ENCODE peak calls at places on chromosome 7, in seven cellular contexts. One of them, this sample, is unnamed.

GRCh38 chr7:132685301-132685700 is 109.0 kb upstream of the PLXNA4 start:
- DNase-seq in trophoblast cell: no peak
- DNase-seq in mesendoderm: peak
- DNase-seq in H1: no peak
- DNase-seq in mesenchymal stem cell: no peak
- DNase-seq in H9: peak
- DNase-seq in IMR-90: no peak
- DNase-seq in this sample: no peak

GRCh38 chr7:1758417-1758858 is 88.4 kb downstream of the ELFN1 start:
- DNase-seq in mesenchymal stem cell: peak
- DNase-seq in trophoblast cell: peak
- DNase-seq in IMR-90: peak
- DNase-seq in H9: peak
- DNase-seq in H1: no peak
- DNase-seq in mesendoderm: peak
- DNase-seq in this sample: peak

GRCh38 chr7:1665721-1666250 is 4.3 kb upstream of the ELFN1 start:
- DNase-seq in trophoblast cell: peak
- DNase-seq in H1: no peak
- DNase-seq in IMR-90: peak
- DNase-seq in mesendoderm: no peak
- DNase-seq in mesenchymal stem cell: peak
- DNase-seq in H9: peak
- DNase-seq in this sample: peak

GRCh38 chr7:105122619-105123018 is 108.6 kb downstream of the KMT2E start:
- DNase-seq in H1: no peak
- DNase-seq in mesendoderm: no peak
- DNase-seq in mesenchymal stem cell: no peak
- DNase-seq in IMR-90: no peak
- DNase-seq in H9: no peak
- DNase-seq in trophoblast cell: no peak
- DNase-seq in this sample: no peak

GRCh38 chr7:140404565-140405080 is 765 bp downstream of the RAB19 start:
- DNase-seq in H9: no peak
- DNase-seq in mesendoderm: no peak
- DNase-seq in IMR-90: no peak
- DNase-seq in H1: no peak
- DNase-seq in trophoblast cell: no peak
- DNase-seq in mesenchymal stem cell: no peak
- DNase-seq in this sample: no peak

GRCh38 chr7:45889367-45890067 is 1.2 kb downstream of the IGFBP1 start:
- DNase-seq in H1: no peak
- DNase-seq in IMR-90: no peak
- DNase-seq in mesendoderm: peak
- DNase-seq in H9: no peak
- DNase-seq in trophoblast cell: no peak
- DNase-seq in mesenchymal stem cell: peak
- DNase-seq in this sample: no peak

GRCh38 chr7:18515067-18515466 is 19.5 kb downstream of the HDAC9 start:
- DNase-seq in mesendoderm: no peak
- DNase-seq in H1: no peak
- DNase-seq in IMR-90: peak
- DNase-seq in H9: no peak
- DNase-seq in trophoblast cell: no peak
- DNase-seq in mesenchymal stem cell: no peak
- DNase-seq in this sample: no peak

GRCh38 chr7:51685794-51686193 is 369.2 kb upstream of the COBL start:
- DNase-seq in H1: no peak
- DNase-seq in mesenchymal stem cell: no peak
- DNase-seq in H9: no peak
- DNase-seq in trophoblast cell: no peak
- DNase-seq in mesendoderm: no peak
- DNase-seq in IMR-90: no peak
- DNase-seq in this sample: no peak

GRCh38 chr7:55523366-55523765 is 48.9 kb downstream of the VOPP1 start:
- DNase-seq in mesenchymal stem cell: no peak
- DNase-seq in H9: no peak
- DNase-seq in mesendoderm: no peak
- DNase-seq in H1: no peak
- DNase-seq in trophoblast cell: no peak
- DNase-seq in IMR-90: no peak
- DNase-seq in this sample: no peak

GRCh38 chr7:37408885-37409248 is 39.8 kb downstream of the ELMO1 start:
- DNase-seq in IMR-90: no peak
- DNase-seq in trophoblast cell: no peak
- DNase-seq in mesenchymal stem cell: no peak
- DNase-seq in H9: no peak
- DNase-seq in mesendoderm: no peak
- DNase-seq in H1: no peak
- DNase-seq in this sample: no peak

DNA sequence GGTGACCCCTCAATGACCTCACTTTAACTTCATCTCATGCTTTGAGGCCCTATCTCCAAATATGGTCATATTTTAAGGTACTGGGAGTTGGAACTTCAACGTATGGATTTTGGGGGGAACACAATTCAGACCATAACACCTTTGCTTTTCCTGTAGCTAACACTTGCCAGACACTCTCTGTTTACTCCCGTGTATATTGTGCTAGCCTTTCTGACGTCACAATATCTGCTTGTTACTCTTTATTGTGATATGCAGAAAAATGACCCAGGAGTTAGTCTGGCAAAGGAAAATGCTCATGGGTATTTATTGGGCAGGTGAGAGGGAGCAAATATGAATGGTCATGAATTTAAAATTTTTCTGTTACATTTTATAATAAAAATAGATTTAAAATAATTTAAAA is 45.7 kb upstream of the KCND2 start:
- DNase-seq in mesenchymal stem cell: no peak
- DNase-seq in H9: no peak
- DNase-seq in mesendoderm: no peak
- DNase-seq in trophoblast cell: no peak
- DNase-seq in IMR-90: no peak
- DNase-seq in H1: no peak
- DNase-seq in this sample: no peak
- H2BK120ac ChIP-seq in mesenchymal stem cell: no peak
- H2BK120ac ChIP-seq in H9: no peak
- H2BK120ac ChIP-seq in mesendoderm: no peak
- H2BK120ac ChIP-seq in trophoblast cell: no peak
- H2BK120ac ChIP-seq in IMR-90: no peak
- H2BK120ac ChIP-seq in H1: no peak
- H2BK120ac ChIP-seq in this sample: no peak

DNA sequence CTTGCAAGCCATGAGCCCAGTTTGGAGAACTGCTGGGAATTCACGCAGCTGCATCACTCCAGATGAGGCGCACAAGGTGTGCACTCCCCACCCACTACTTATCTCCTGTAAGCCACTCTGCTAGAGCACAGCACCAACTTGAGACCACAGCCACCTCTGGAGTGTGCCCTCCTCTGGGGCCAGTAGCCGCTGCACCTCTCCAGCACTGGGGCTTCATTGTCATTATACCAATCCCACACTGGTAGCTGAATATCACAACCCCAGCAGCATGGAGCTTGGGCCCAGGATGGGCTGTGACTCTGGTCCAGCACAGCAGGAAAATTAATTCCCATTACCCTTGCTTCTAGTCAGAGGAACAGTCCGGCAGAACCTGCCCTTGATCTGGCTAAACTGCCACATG is 125.6 kb downstream of the LSM5 start:
- DNase-seq in H1: no peak
- DNase-seq in H9: no peak
- DNase-seq in mesendoderm: no peak
- DNase-seq in mesenchymal stem cell: no peak
- DNase-seq in IMR-90: no peak
- DNase-seq in trophoblast cell: no peak
- DNase-seq in this sample: no peak
- H2BK120ac ChIP-seq in H1: no peak
- H2BK120ac ChIP-seq in H9: no peak
- H2BK120ac ChIP-seq in mesendoderm: no peak
- H2BK120ac ChIP-seq in mesenchymal stem cell: no peak
- H2BK120ac ChIP-seq in IMR-90: no peak
- H2BK120ac ChIP-seq in trophoblast cell: no peak
- H2BK120ac ChIP-seq in this sample: no peak

GRCh38 chr7:93409324-93409723 is 165.2 kb downstream of the CALCR start:
- DNase-seq in H1: no peak
- DNase-seq in trophoblast cell: no peak
- DNase-seq in H9: no peak
- DNase-seq in IMR-90: no peak
- DNase-seq in mesendoderm: no peak
- DNase-seq in mesenchymal stem cell: no peak
- DNase-seq in this sample: no peak

GRCh38 chr7:93414574-93414973 is 159.9 kb downstream of the CALCR start:
- DNase-seq in H9: no peak
- DNase-seq in H1: no peak
- DNase-seq in mesendoderm: no peak
- DNase-seq in IMR-90: no peak
- DNase-seq in trophoblast cell: no peak
- DNase-seq in mesenchymal stem cell: no peak
- DNase-seq in this sample: no peak
- H2BK120ac ChIP-seq in H9: no peak
- H2BK120ac ChIP-seq in H1: no peak
- H2BK120ac ChIP-seq in mesendoderm: no peak
- H2BK120ac ChIP-seq in IMR-90: no peak
- H2BK120ac ChIP-seq in trophoblast cell: no peak
- H2BK120ac ChIP-seq in mesenchymal stem cell: no peak
- H2BK120ac ChIP-seq in this sample: no peak

DNA sequence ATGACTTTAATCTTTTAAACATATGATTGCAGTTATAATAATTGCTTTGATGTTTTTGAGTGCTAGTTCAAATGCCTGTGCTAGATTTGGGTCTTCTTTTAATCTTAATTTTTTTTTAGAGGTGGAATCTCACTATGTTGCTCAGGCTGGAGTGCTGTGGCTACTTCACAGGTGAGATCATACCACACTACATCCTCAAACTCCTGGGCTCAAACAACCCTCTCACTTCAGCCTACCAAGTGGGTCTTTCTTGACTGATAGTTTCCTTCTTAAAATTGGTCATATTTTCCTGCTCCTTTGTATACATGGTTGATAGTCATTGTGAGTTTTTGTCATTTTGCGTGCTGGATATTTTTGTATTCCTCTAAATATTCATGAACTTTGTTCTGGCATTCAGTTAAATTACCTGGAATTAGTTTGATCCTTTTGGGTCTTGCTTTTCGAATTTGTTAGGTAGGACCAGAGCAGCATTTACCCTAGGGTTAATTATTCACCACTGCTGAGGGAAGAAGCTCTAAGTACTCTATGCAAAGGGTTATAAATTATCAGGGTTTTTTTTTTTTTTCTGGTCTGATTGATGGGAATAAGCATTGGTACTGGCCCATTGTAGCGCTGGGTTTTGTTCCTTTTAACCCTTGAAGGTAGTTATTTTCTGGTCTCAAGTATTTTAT is 12.1 kb upstream of the TCAF1 start:
- DNase-seq in H9: no peak
- DNase-seq in mesendoderm: no peak
- DNase-seq in IMR-90: no peak
- DNase-seq in H1: no peak
- DNase-seq in mesenchymal stem cell: no peak
- DNase-seq in trophoblast cell: no peak
- DNase-seq in this sample: no peak
- H2BK120ac ChIP-seq in H9: no peak
- H2BK120ac ChIP-seq in mesendoderm: no peak
- H2BK120ac ChIP-seq in IMR-90: no peak
- H2BK120ac ChIP-seq in H1: no peak
- H2BK120ac ChIP-seq in mesenchymal stem cell: no peak
- H2BK120ac ChIP-seq in trophoblast cell: no peak
- H2BK120ac ChIP-seq in this sample: no peak

GRCh38 chr7:102454423-102454822 is 10.2 kb downstream of the ALKBH4 start:
- DNase-seq in H9: peak
- DNase-seq in trophoblast cell: no peak
- DNase-seq in IMR-90: no peak
- DNase-seq in H1: no peak
- DNase-seq in mesenchymal stem cell: no peak
- DNase-seq in mesendoderm: no peak
- DNase-seq in this sample: no peak
- H2BK120ac ChIP-seq in H9: no peak
- H2BK120ac ChIP-seq in trophoblast cell: no peak
- H2BK120ac ChIP-seq in IMR-90: no peak
- H2BK120ac ChIP-seq in H1: no peak
- H2BK120ac ChIP-seq in mesenchymal stem cell: no peak
- H2BK120ac ChIP-seq in mesendoderm: no peak
- H2BK120ac ChIP-seq in this sample: no peak

GRCh38 chr7:133804127-133804526 is 323.0 kb upstream of the LRGUK start:
- DNase-seq in H1: no peak
- DNase-seq in mesendoderm: no peak
- DNase-seq in H9: no peak
- DNase-seq in trophoblast cell: no peak
- DNase-seq in IMR-90: no peak
- DNase-seq in mesenchymal stem cell: no peak
- DNase-seq in this sample: no peak
- H2BK120ac ChIP-seq in H1: no peak
- H2BK120ac ChIP-seq in mesendoderm: no peak
- H2BK120ac ChIP-seq in H9: no peak
- H2BK120ac ChIP-seq in trophoblast cell: no peak
- H2BK120ac ChIP-seq in IMR-90: no peak
- H2BK120ac ChIP-seq in mesenchymal stem cell: no peak
- H2BK120ac ChIP-seq in this sample: no peak

DNA sequence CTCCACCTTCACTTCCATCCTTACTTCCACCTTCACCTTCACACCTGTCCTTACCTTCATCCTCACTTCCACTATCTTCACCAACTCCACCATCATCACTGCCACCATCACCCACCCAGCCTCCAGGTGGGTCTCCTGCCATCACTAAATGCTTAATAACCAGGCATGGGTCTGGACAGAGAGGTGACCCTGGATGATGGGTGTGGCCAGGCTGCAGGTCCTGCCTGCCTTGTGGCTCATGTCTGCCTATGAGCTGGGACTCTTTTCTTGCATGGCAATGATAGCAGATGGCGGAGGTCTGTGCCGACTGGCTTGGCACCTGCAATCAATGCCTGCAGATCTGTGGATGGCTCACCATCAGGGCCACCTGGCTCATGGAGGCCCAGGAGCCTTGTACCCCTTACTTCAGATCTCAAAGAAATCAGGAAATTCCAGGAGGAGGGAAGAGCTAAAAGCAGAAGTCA is 60.1 kb upstream of the ELN start:
- DNase-seq in mesendoderm: no peak
- DNase-seq in trophoblast cell: no peak
- DNase-seq in mesenchymal stem cell: no peak
- DNase-seq in H9: no peak
- DNase-seq in IMR-90: no peak
- DNase-seq in H1: no peak
- DNase-seq in this sample: no peak
- H2BK120ac ChIP-seq in mesendoderm: no peak
- H2BK120ac ChIP-seq in trophoblast cell: no peak
- H2BK120ac ChIP-seq in mesenchymal stem cell: no peak
- H2BK120ac ChIP-seq in H9: no peak
- H2BK120ac ChIP-seq in IMR-90: no peak
- H2BK120ac ChIP-seq in H1: no peak
- H2BK120ac ChIP-seq in this sample: no peak

DNA sequence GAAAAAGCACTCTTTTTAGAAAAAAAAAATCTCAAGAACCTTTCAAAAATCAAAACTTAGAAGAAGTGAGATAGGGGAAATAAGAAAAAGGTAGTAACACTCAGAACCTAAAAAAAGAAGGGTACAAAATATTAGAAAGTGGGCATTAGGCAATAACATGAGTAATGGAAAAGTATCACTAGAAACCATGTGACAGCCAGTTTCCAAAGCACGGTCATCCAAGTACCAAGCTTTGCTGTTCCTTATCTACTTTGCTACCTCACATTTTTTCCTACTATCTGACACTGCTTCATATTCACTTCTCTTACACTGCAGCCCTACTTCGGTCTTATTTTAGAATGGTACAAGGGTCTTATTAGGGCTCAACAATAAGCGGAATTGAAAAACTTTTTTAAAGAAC is 30.3 kb downstream of the IMMP2L start:
- DNase-seq in IMR-90: no peak
- DNase-seq in H9: no peak
- DNase-seq in mesenchymal stem cell: peak
- DNase-seq in trophoblast cell: peak
- DNase-seq in H1: no peak
- DNase-seq in mesendoderm: no peak
- DNase-seq in this sample: no peak
- H2BK120ac ChIP-seq in IMR-90: no peak
- H2BK120ac ChIP-seq in H9: no peak
- H2BK120ac ChIP-seq in mesenchymal stem cell: no peak
- H2BK120ac ChIP-seq in trophoblast cell: no peak
- H2BK120ac ChIP-seq in H1: no peak
- H2BK120ac ChIP-seq in mesendoderm: no peak
- H2BK120ac ChIP-seq in this sample: no peak